ENCODE peak calls at places on chromosomes 16 and 17, in ten cellular contexts. F, V, Z, U, J, S, N, B, T and Y are unnamed samples.

GRCh38 chr17:5526821-5527598 is 40.6 kb downstream of the MIS12 start:
- DNase-seq in S (no peak), N (no peak), B (peak), F (peak), U (peak), J (no peak), V (no peak), T (peak), Z (peak), Y (peak)

GRCh38 chr16:81480856-81481821 is 36.5 kb downstream of the CMIP start:
- DNase-seq in N (peak), B (no peak), V (peak), F (peak), S (no peak), Z (no peak), T (peak), J (no peak), U (no peak), Y (no peak)

GRCh38 chr17:57519199-57519598 is 225.9 kb downstream of the CCDC182 start:
- DNase-seq in Z (peak), N (no peak), T (no peak), J (peak), B (no peak), S (no peak), U (no peak), F (peak), V (no peak), Y (no peak)

GRCh38 chr17:44074231-44074910 is 3.8 kb downstream of the G6PC3 start:
- DNase-seq in U (no peak), T (no peak), N (no peak), Z (no peak), S (no peak), F (no peak), B (no peak), V (no peak), J (no peak), Y (no peak)

GRCh38 chr17:55443904-55444303 is 22.3 kb upstream of the MMD start:
- DNase-seq in U (no peak), T (no peak), B (no peak), V (no peak), F (no peak), N (no peak), S (no peak), J (no peak), Z (no peak), Y (no peak)

GRCh38 chr17:8489841-8490240 is 54.2 kb downstream of the NDEL1 start:
- DNase-seq in F (no peak), U (no peak), Z (no peak), V (no peak), J (no peak), T (no peak), B (no peak), S (no peak), N (no peak), Y (no peak)

GRCh38 chr17:17812211-17813054 is 24.4 kb downstream of the SREBF1 start:
- DNase-seq in F (peak), T (peak), Z (peak), J (no peak), U (peak), B (no peak), N (peak), S (peak), V (peak), Y (no peak)

GRCh38 chr17:65191805-65192740 is 54.9 kb downstream of the RGS9 start:
- DNase-seq in Z (peak), N (no peak), V (no peak), F (peak), U (no peak), S (no peak), T (no peak), J (no peak), B (no peak), Y (no peak)

GRCh38 chr17:15782809-15783208 is 50.7 kb downstream of the TBC1D26 start:
- DNase-seq in J (no peak), S (peak), B (no peak), F (no peak), U (no peak), Z (no peak), V (peak), N (no peak), T (peak), Y (no peak)

GRCh38 chr17:63610854-63611253 is 10.2 kb downstream of the TACO1 start:
- DNase-seq in U (no peak), S (no peak), J (no peak), B (no peak), F (no peak), Z (no peak), N (no peak), T (no peak), V (no peak), Y (no peak)

GRCh38 chr16:68426355-68426652 is 22.0 kb downstream of the SMPD3 start:
- DNase-seq in V (no peak), J (no peak), S (no peak), Z (no peak), T (no peak), N (no peak), B (no peak), F (peak), U (no peak), Y (no peak)

GRCh38 chr16:27080870-27081269 is 14.1 kb downstream of the C16orf82 start:
- DNase-seq in B (no peak), U (no peak), Z (no peak), N (no peak), J (no peak), S (peak), V (no peak), F (peak), T (no peak), Y (no peak)

GRCh38 chr17:3888343-3889171 is 4.3 kb downstream of the CAMKK1 start:
- DNase-seq in V (peak), Z (peak), T (peak), J (no peak), N (no peak), S (peak), B (peak), F (peak), U (no peak), Y (peak)

GRCh38 chr17:63840591-63841349 is 1.7 kb downstream of the SMARCD2 start:
- DNase-seq in N (no peak), V (no peak), Z (peak), U (no peak), B (no peak), J (no peak), S (no peak), T (no peak), F (no peak), Y (no peak)

GRCh38 chr17:66228887-66229782 is at the start of gene APOH:
- DNase-seq in B (no peak), Z (no peak), S (no peak), J (no peak), U (no peak), N (no peak), T (no peak), F (no peak), V (no peak), Y (no peak)

GRCh38 chr16:90035902-90036301 is 16.6 kb upstream of the DBNDD1 start:
- DNase-seq in Z (no peak), N (no peak), B (no peak), V (no peak), S (no peak), F (no peak), T (no peak), U (no peak), J (no peak), Y (no peak)

GRCh38 chr17:78534492-78535284 is 42.5 kb downstream of the DNAH17 start:
- DNase-seq in N (no peak), S (no peak), J (no peak), V (no peak), T (no peak), Z (no peak), U (no peak), F (no peak), B (no peak), Y (no peak)

GRCh38 chr17:73711916-73712315 is 67.7 kb upstream of the SDK2 start:
- DNase-seq in B (no peak), F (no peak), T (no peak), V (no peak), J (no peak), Z (no peak), S (no peak), N (no peak), U (no peak), Y (no peak)

GRCh38 chr16:72198021-72198420 is 26.1 kb upstream of the PMFBP1 start:
- DNase-seq in S (no peak), T (peak), J (no peak), F (no peak), N (no peak), B (no peak), U (no peak), V (no peak), Z (no peak), Y (peak)

GRCh38 chr16:84266451-84266850 is 26.6 kb upstream of the KCNG4 start:
- DNase-seq in S (peak), F (peak), J (no peak), B (no peak), T (peak), N (no peak), U (peak), V (no peak), Z (peak), Y (no peak)

GRCh38 chr16:15879255-15879804 is 9.1 kb downstream of the CEP20 start:
- DNase-seq in B (no peak), S (no peak), F (peak), N (no peak), U (no peak), V (no peak), T (no peak), J (no peak), Z (peak), Y (peak)

GRCh38 chr16:7115898-7116297 is 216.7 kb upstream of the RBFOX1 start:
- DNase-seq in V (no peak), F (no peak), S (no peak), Z (no peak), N (no peak), B (no peak), U (no peak), J (no peak), T (no peak), Y (no peak)

GRCh38 chr16:9139965-9140364 is 48.5 kb downstream of the HAPSTR1 start:
- DNase-seq in T (no peak), J (no peak), S (peak), U (no peak), B (no peak), N (peak), V (no peak), Z (peak), F (peak), Y (no peak)

GRCh38 chr16:69564845-69565610 is 738 bp upstream of the NFAT5 start:
- DNase-seq in J (no peak), B (no peak), U (peak), F (no peak), S (no peak), Z (peak), V (no peak), N (no peak), T (no peak), Y (no peak)

GRCh38 chr16:50297301-50298074 is 31.1 kb downstream of the ADCY7 start:
- DNase-seq in N (peak), U (no peak), J (no peak), Z (no peak), S (no peak), V (no peak), B (peak), F (no peak), T (no peak), Y (no peak)

GRCh38 chr16:85004587-85005205 is 6.6 kb downstream of the ZDHHC7 start:
- DNase-seq in S (no peak), J (no peak), T (no peak), F (peak), U (no peak), V (peak), Z (peak), N (no peak), B (no peak), Y (peak)

GRCh38 chr17:21218101-21218500 is 4.1 kb upstream of the TMEM11 start:
- DNase-seq in V (no peak), Z (no peak), F (no peak), U (no peak), J (no peak), N (no peak), S (no peak), T (no peak), B (no peak), Y (no peak)

GRCh38 chr17:83173180-83173996 is 94.0 kb downstream of the METRNL start:
- DNase-seq in T (peak), N (no peak), U (no peak), S (peak), F (no peak), J (no peak), V (no peak), B (no peak), Z (no peak), Y (no peak)

GRCh38 chr16:11542069-11542775 is 44.5 kb downstream of the LITAF start:
- DNase-seq in S (no peak), N (no peak), V (no peak), B (no peak), J (no peak), U (no peak), T (no peak), F (no peak), Z (no peak), Y (no peak)

GRCh38 chr17:6470751-6471521 is 26.7 kb downstream of the PIMREG start:
- DNase-seq in T (no peak), F (no peak), V (no peak), Z (no peak), S (no peak), N (no peak), U (no peak), J (no peak), B (no peak), Y (no peak)

GRCh38 chr16:798666-799065 is 1.9 kb downstream of the GNG13 start:
- DNase-seq in S (no peak), Z (no peak), V (no peak), F (no peak), U (no peak), T (no peak), J (no peak), B (no peak), N (no peak), Y (no peak)

GRCh38 chr17:38568845-38569510 is 36.8 kb downstream of the SRCIN1 start:
- DNase-seq in U (no peak), N (no peak), V (no peak), T (no peak), J (no peak), S (no peak), F (no peak), Z (no peak), B (no peak), Y (no peak)

GRCh38 chr17:46191332-46192210 is 1.7 kb downstream of the KANSL1 start:
- DNase-seq in B (no peak), S (no peak), Z (peak), V (no peak), F (peak), N (peak), J (no peak), U (peak), T (no peak), Y (no peak)

GRCh38 chr17:44976198-44976597 is 8.1 kb upstream of the C1QL1 start:
- DNase-seq in N (no peak), T (no peak), S (no peak), V (no peak), J (no peak), Z (no peak), F (no peak), U (no peak), B (no peak), Y (no peak)

GRCh38 chr16:77696149-77696548 is 26.2 kb upstream of the NUDT7 start:
- DNase-seq in Z (no peak), V (no peak), U (no peak), T (no peak), S (no peak), N (no peak), F (no peak), B (no peak), J (no peak), Y (no peak)

GRCh38 chr16:426906-427249 is 1.4 kb downstream of the RAB11FIP3 start:
- DNase-seq in N (no peak), B (no peak), Z (no peak), T (no peak), S (no peak), U (no peak), F (no peak), J (no peak), V (no peak), Y (no peak)

GRCh38 chr16:28212532-28212873 is 738 bp upstream of the XPO6 start:
- DNase-seq in V (no peak), S (no peak), B (no peak), J (no peak), F (peak), T (no peak), Z (peak), U (no peak), N (no peak), Y (no peak)

GRCh38 chr16:28213396-28213795 is 1.6 kb upstream of the XPO6 start:
- DNase-seq in Z (no peak), S (no peak), F (no peak), J (no peak), V (no peak), T (no peak), B (no peak), U (no peak), N (no peak), Y (no peak)

GRCh38 chr16:28219283-28219682 is 7.5 kb upstream of the XPO6 start:
- DNase-seq in V (no peak), T (no peak), J (no peak), Z (no peak), U (no peak), S (no peak), F (no peak), B (no peak), N (no peak), Y (no peak)

GRCh38 chr16:28217326-28217725 is 5.6 kb upstream of the XPO6 start:
- DNase-seq in J (no peak), V (no peak), T (no peak), S (no peak), Z (no peak), N (no peak), F (no peak), B (no peak), U (no peak), Y (no peak)

GRCh38 chr16:28218109-28218508 is 6.3 kb upstream of the XPO6 start:
- DNase-seq in V (peak), T (no peak), F (peak), Z (peak), U (peak), N (peak), B (no peak), J (no peak), S (peak), Y (no peak)
- TF ChIP-seq CTCF in V (peak), T (peak), F (peak), Z (peak), U (peak), N (peak), B (no peak), J (peak), S (no peak), Y (peak)

GRCh38 chr17:2044263-2044894 is 2.6 kb downstream of the OVCA2 start:
- DNase-seq in N (no peak), U (no peak), F (no peak), B (no peak), V (no peak), T (no peak), S (no peak), Z (no peak), J (no peak), Y (no peak)

GRCh38 chr17:2041561-2042354 is at the start of gene OVCA2:
- DNase-seq in V (peak), B (peak), U (peak), Z (peak), S (peak), N (peak), F (peak), J (no peak), T (peak), Y (peak)

GRCh38 chr17:2040942-2041560 is 771 bp upstream of the OVCA2 start:
- DNase-seq in Z (no peak), T (no peak), S (no peak), J (no peak), V (no peak), F (no peak), B (no peak), U (no peak), N (no peak), Y (no peak)

GRCh38 chr17:2043785-2044184 is 2.0 kb downstream of the OVCA2 start:
- DNase-seq in B (no peak), J (no peak), F (peak), S (no peak), N (no peak), U (no peak), V (no peak), T (no peak), Z (peak), Y (no peak)

GRCh38 chr17:2042355-2042929 is 620 bp downstream of the OVCA2 start:
- DNase-seq in U (peak), N (no peak), J (no peak), Z (no peak), B (no peak), S (no peak), T (no peak), F (no peak), V (no peak), Y (no peak)
- TF ChIP-seq CTCF in U (no peak), N (no peak), J (peak), Z (no peak), B (no peak), S (no peak), T (no peak), F (no peak), V (no peak), Y (peak)

GRCh38 chr16:2152695-2153506 is 2.7 kb upstream of the TRAF7 start:
- DNase-seq in J (no peak), T (no peak), U (peak), F (peak), B (no peak), S (no peak), N (peak), V (peak), Z (peak), Y (no peak)
- TF ChIP-seq CTCF in J (no peak), T (no peak), U (no peak), F (no peak), B (no peak), S (no peak), N (peak), V (no peak), Z (no peak), Y (no peak)

GRCh38 chr17:81715107-81715871 is 3.2 kb downstream of the SLC25A10 start:
- DNase-seq in F (no peak), U (no peak), J (no peak), N (no peak), B (no peak), V (no peak), S (no peak), Z (no peak), T (no peak), Y (no peak)

GRCh38 chr17:81714412-81715106 is 2.5 kb downstream of the SLC25A10 start:
- DNase-seq in V (no peak), B (no peak), F (no peak), S (no peak), T (no peak), Z (no peak), U (no peak), N (no peak), J (no peak), Y (no peak)

GRCh38 chr17:81716674-81716996 is 4.6 kb downstream of the SLC25A10 start:
- DNase-seq in B (no peak), N (no peak), U (no peak), F (no peak), Z (no peak), T (no peak), V (no peak), J (no peak), S (no peak), Y (no peak)

GRCh38 chr17:81717049-81717765 is 5.1 kb downstream of the SLC25A10 start:
- DNase-seq in N (no peak), B (no peak), T (no peak), Z (no peak), U (no peak), V (no peak), F (no peak), S (no peak), J (no peak), Y (no peak)

GRCh38 chr17:81715872-81716673 is 4.0 kb downstream of the SLC25A10 start:
- DNase-seq in N (no peak), Z (no peak), U (no peak), T (no peak), J (no peak), S (no peak), V (no peak), B (no peak), F (no peak), Y (no peak)
- TF ChIP-seq CTCF in N (no peak), Z (no peak), U (no peak), T (no peak), J (peak), S (no peak), V (no peak), B (no peak), F (no peak), Y (no peak)

GRCh38 chr17:81867123-81867951 is 3.8 kb downstream of the ARHGDIA start:
- DNase-seq in U (peak), F (peak), S (peak), V (peak), Z (no peak), B (no peak), N (no peak), J (no peak), T (no peak), Y (no peak)

GRCh38 chr17:81867952-81868673 is 3.0 kb downstream of the ARHGDIA start:
- DNase-seq in V (no peak), T (no peak), F (peak), N (no peak), U (no peak), S (no peak), Z (no peak), B (no peak), J (no peak), Y (no peak)

GRCh38 chr17:81865358-81865732 is 5.0 kb upstream of the P4HB start:
- DNase-seq in T (no peak), U (no peak), B (no peak), F (no peak), N (no peak), Z (no peak), V (no peak), J (no peak), S (no peak), Y (no peak)

GRCh38 chr17:81865733-81866439 is 5.3 kb downstream of the ARHGDIA start:
- DNase-seq in Z (peak), V (peak), N (peak), J (no peak), S (no peak), B (no peak), U (peak), F (peak), T (no peak), Y (no peak)

GRCh38 chr17:81866440-81867122 is 4.6 kb downstream of the ARHGDIA start:
- DNase-seq in T (no peak), Z (no peak), V (no peak), S (no peak), B (no peak), J (no peak), F (no peak), U (no peak), N (no peak), Y (no peak)
- TF ChIP-seq CTCF in T (no peak), Z (no peak), V (no peak), S (no peak), B (no peak), J (no peak), F (no peak), U (no peak), N (no peak), Y (no peak)

GRCh38 chr17:31092475-31093064 is 2.2 kb upstream of the NF1 start:
- DNase-seq in Z (no peak), T (no peak), B (no peak), V (no peak), J (no peak), N (no peak), U (no peak), S (no peak), F (no peak), Y (no peak)

GRCh38 chr17:31093866-31094599 is 744 bp upstream of the NF1 start:
- DNase-seq in N (peak), T (no peak), S (no peak), Z (no peak), F (no peak), V (no peak), U (no peak), J (no peak), B (no peak), Y (no peak)

GRCh38 chr17:31096106-31096436 is 1.3 kb downstream of the NF1 start:
- DNase-seq in F (no peak), U (no peak), S (no peak), Z (no peak), J (no peak), V (no peak), B (no peak), T (no peak), N (no peak), Y (no peak)

GRCh38 chr17:31095239-31096105 is 695 bp downstream of the NF1 start:
- DNase-seq in N (peak), S (peak), U (no peak), T (peak), F (peak), B (peak), Z (peak), J (peak), V (peak), Y (no peak)

GRCh38 chr17:31094600-31095238 is at the start of gene NF1:
- DNase-seq in S (peak), N (peak), B (peak), T (peak), Z (peak), V (peak), U (peak), F (peak), J (peak), Y (peak)
- TF ChIP-seq CTCF in S (no peak), N (no peak), B (no peak), T (no peak), Z (no peak), V (no peak), U (no peak), F (no peak), J (no peak), Y (no peak)